ENCODE peak calls at places on chromosomes 5 and 9, in eight cellular contexts. One of them, this sample, is unnamed.

GRCh38 chr5:39331993-39332392 is 32.3 kb downstream of the C9 start:
- DNase-seq in posterior vena cava: no peak
- DNase-seq in kidney: no peak
- DNase-seq in dermis microvascular lymphatic vessel endothelial cell: no peak
- DNase-seq in pancreas: no peak
- DNase-seq in AG04450: no peak
- DNase-seq in choroid plexus epithelial cell: no peak
- DNase-seq in small intestine: no peak
- DNase-seq in this sample: no peak

GRCh38 chr5:172503925-172504730 is 49.8 kb upstream of the SH3PXD2B start:
- DNase-seq in pancreas: no peak
- DNase-seq in small intestine: peak
- DNase-seq in posterior vena cava: peak
- DNase-seq in kidney: peak
- DNase-seq in AG04450: no peak
- DNase-seq in dermis microvascular lymphatic vessel endothelial cell: no peak
- DNase-seq in choroid plexus epithelial cell: no peak
- DNase-seq in this sample: peak

GRCh38 chr5:174617910-174618309 is 106.5 kb upstream of the MSX2 start:
- DNase-seq in pancreas: no peak
- DNase-seq in posterior vena cava: no peak
- DNase-seq in kidney: no peak
- DNase-seq in small intestine: peak
- DNase-seq in choroid plexus epithelial cell: no peak
- DNase-seq in dermis microvascular lymphatic vessel endothelial cell: no peak
- DNase-seq in AG04450: no peak
- DNase-seq in this sample: no peak

GRCh38 chr5:120096413-120096812 is 367.7 kb upstream of the PRR16 start:
- DNase-seq in small intestine: no peak
- DNase-seq in choroid plexus epithelial cell: peak
- DNase-seq in kidney: no peak
- DNase-seq in AG04450: no peak
- DNase-seq in pancreas: no peak
- DNase-seq in dermis microvascular lymphatic vessel endothelial cell: no peak
- DNase-seq in posterior vena cava: no peak
- DNase-seq in this sample: no peak

GRCh38 chr5:73591698-73592501 is 26.4 kb downstream of the UTP15 start:
- DNase-seq in posterior vena cava: no peak
- DNase-seq in choroid plexus epithelial cell: peak
- DNase-seq in small intestine: no peak
- DNase-seq in dermis microvascular lymphatic vessel endothelial cell: peak
- DNase-seq in AG04450: peak
- DNase-seq in pancreas: no peak
- DNase-seq in kidney: no peak
- DNase-seq in this sample: no peak

GRCh38 chr5:84028093-84028492 is 307.4 kb upstream of the HAPLN1 start:
- DNase-seq in pancreas: no peak
- DNase-seq in dermis microvascular lymphatic vessel endothelial cell: peak
- DNase-seq in posterior vena cava: no peak
- DNase-seq in AG04450: no peak
- DNase-seq in small intestine: no peak
- DNase-seq in choroid plexus epithelial cell: peak
- DNase-seq in kidney: no peak
- DNase-seq in this sample: no peak

GRCh38 chr9:99749641-99750040 is 72.0 kb upstream of the NR4A3 start:
- DNase-seq in posterior vena cava: peak
- DNase-seq in small intestine: no peak
- DNase-seq in dermis microvascular lymphatic vessel endothelial cell: no peak
- DNase-seq in choroid plexus epithelial cell: no peak
- DNase-seq in pancreas: no peak
- DNase-seq in kidney: no peak
- DNase-seq in AG04450: no peak
- DNase-seq in this sample: no peak

GRCh38 chr5:149303210-149303609 is 31.6 kb downstream of the AFAP1L1 start:
- DNase-seq in kidney: no peak
- DNase-seq in choroid plexus epithelial cell: no peak
- DNase-seq in small intestine: no peak
- DNase-seq in posterior vena cava: no peak
- DNase-seq in AG04450: peak
- DNase-seq in pancreas: no peak
- DNase-seq in dermis microvascular lymphatic vessel endothelial cell: no peak
- DNase-seq in this sample: no peak

GRCh38 chr5:118882666-118883065 is 105.7 kb downstream of the DTWD2 start:
- DNase-seq in posterior vena cava: no peak
- DNase-seq in small intestine: no peak
- DNase-seq in dermis microvascular lymphatic vessel endothelial cell: no peak
- DNase-seq in pancreas: no peak
- DNase-seq in kidney: no peak
- DNase-seq in choroid plexus epithelial cell: no peak
- DNase-seq in AG04450: no peak
- DNase-seq in this sample: no peak

GRCh38 chr9:106757539-106757938 is 105.4 kb upstream of the ZNF462 start:
- DNase-seq in dermis microvascular lymphatic vessel endothelial cell: no peak
- DNase-seq in posterior vena cava: no peak
- DNase-seq in AG04450: no peak
- DNase-seq in pancreas: no peak
- DNase-seq in kidney: no peak
- DNase-seq in choroid plexus epithelial cell: no peak
- DNase-seq in small intestine: no peak
- DNase-seq in this sample: no peak

GRCh38 chr5:153831976-153832375 is 206.7 kb downstream of the FAM114A2 start:
- DNase-seq in small intestine: peak
- DNase-seq in pancreas: no peak
- DNase-seq in choroid plexus epithelial cell: peak
- DNase-seq in kidney: no peak
- DNase-seq in posterior vena cava: no peak
- DNase-seq in dermis microvascular lymphatic vessel endothelial cell: peak
- DNase-seq in AG04450: no peak
- DNase-seq in this sample: no peak

GRCh38 chr5:168303398-168304020 is 12.1 kb downstream of the WWC1 start:
- DNase-seq in kidney: no peak
- DNase-seq in AG04450: no peak
- DNase-seq in dermis microvascular lymphatic vessel endothelial cell: no peak
- DNase-seq in small intestine: no peak
- DNase-seq in pancreas: no peak
- DNase-seq in posterior vena cava: peak
- DNase-seq in choroid plexus epithelial cell: no peak
- DNase-seq in this sample: no peak